ENCODE peak calls at places on chromosomes 7 and 10, in seven cellular contexts. B, T, K, Q, Z, S and N are unnamed samples.

GRCh38 chr10:124522903-124523260 is 61.3 kb downstream of the LHPP start:
- DNase-seq in B (no peak), T (peak; percentile 36), K (no peak), Q (no peak), Z (peak; percentile 2), S (no peak), N (no peak)

GRCh38 chr7:78472519-78472918 is 673.9 kb downstream of the PHTF2 start:
- DNase-seq in B (no peak), T (peak; percentile 9), K (peak; percentile 14), Q (no peak), Z (no peak), S (no peak), N (no peak)

GRCh38 chr10:78384021-78384420 is 350.4 kb downstream of the RPS24 start:
- DNase-seq in B (no peak), T (peak; percentile 39), K (peak; percentile 52), Q (no peak), Z (no peak), S (no peak), N (no peak)

GRCh38 chr7:52917982-52918578 is 117.4 kb upstream of the POM121L12 start:
- DNase-seq in B (no peak), T (no peak), K (no peak), Q (no peak), Z (peak; percentile 23), S (no peak), N (no peak)

GRCh38 chr10:72502581-72502980 is 123.3 kb downstream of the MICU1 start:
- DNase-seq in B (no peak), T (no peak), K (no peak), Q (no peak), Z (no peak), S (no peak), N (no peak)

GRCh38 chr7:136868496-136869005 is at the start of gene CHRM2:
- DNase-seq in B (no peak), T (peak; percentile 76), K (peak; percentile 22), Q (no peak), Z (peak; percentile 64), S (no peak), N (no peak)

GRCh38 chr7:155277385-155277994 is 20.2 kb upstream of the INSIG1 start:
- DNase-seq in B (no peak), T (peak; percentile 85), K (no peak), Q (no peak), Z (no peak), S (no peak), N (no peak)

GRCh38 chr7:31664890-31665289 is 22.1 kb upstream of the PPP1R17 start:
- DNase-seq in B (no peak), T (no peak), K (no peak), Q (no peak), Z (no peak), S (no peak), N (no peak)

GRCh38 chr10:61475449-61475873 is 22.3 kb upstream of the TMEM26 start:
- DNase-seq in B (no peak), T (no peak), K (peak; percentile 49), Q (no peak), Z (no peak), S (no peak), N (no peak)

GRCh38 chr7:132123763-132124162 is 452.5 kb downstream of the PLXNA4 start:
- DNase-seq in B (no peak), T (no peak), K (no peak), Q (no peak), Z (peak; percentile 71), S (no peak), N (no peak)

GRCh38 chr7:103937680-103938079 is 51.8 kb downstream of the RELN start:
- DNase-seq in B (no peak), T (no peak), K (no peak), Q (no peak), Z (no peak), S (no peak), N (no peak)

GRCh38 chr10:98316661-98317060 is 48.7 kb upstream of the LOXL4 start:
- DNase-seq in B (no peak), T (no peak), K (peak; percentile 58), Q (no peak), Z (no peak), S (no peak), N (no peak)

GRCh38 chr10:17201165-17202013 is at the start of gene TRDMT1:
- DNase-seq in B (peak; percentile 77), T (peak; percentile 80), K (peak; percentile 96), Q (peak; percentile 79), Z (peak; percentile 98), S (peak; percentile 88), N (peak; percentile 96)

GRCh38 chr7:4792537-4793126 is 17.2 kb downstream of the AP5Z1 start:
- DNase-seq in B (no peak), T (peak; percentile 65), K (peak; percentile 37), Q (no peak), Z (peak; percentile 73), S (no peak), N (no peak)

GRCh38 chr10:119118231-119118630 is 14.3 kb downstream of the DENND10 start:
- DNase-seq in B (no peak), T (no peak), K (no peak), Q (no peak), Z (no peak), S (no peak), N (no peak)

GRCh38 chr7:26500749-26501352 is 209.2 kb downstream of the SNX10 start:
- DNase-seq in B (no peak), T (no peak), K (peak; percentile 41), Q (peak; percentile 3), Z (peak; percentile 44), S (no peak), N (no peak)

GRCh38 chr10:29471483-29471859 is 163.3 kb downstream of the SVIL start:
- DNase-seq in B (no peak), T (peak; percentile 96), K (peak; percentile 80), Q (no peak), Z (no peak), S (no peak), N (no peak)

GRCh38 chr7:37853468-37853867 is 5.1 kb downstream of the NME8 start:
- DNase-seq in B (no peak), T (no peak), K (peak; percentile 12), Q (no peak), Z (no peak), S (no peak), N (no peak)

GRCh38 chr7:131629203-131629871 is 72.9 kb upstream of the PODXL start:
- DNase-seq in B (no peak), T (peak; percentile 88), K (peak; percentile 39), Q (no peak), Z (no peak), S (peak; percentile 82), N (no peak)

GRCh38 chr7:97006146-97006950 is 995 bp downstream of the DLX6 start:
- DNase-seq in B (no peak), T (peak; percentile 97), K (peak; percentile 51), Q (no peak), Z (peak; percentile 86), S (no peak), N (peak; percentile 88)

GRCh38 chr7:21639206-21639868 is 96.5 kb downstream of the DNAH11 start:
- DNase-seq in B (no peak), T (no peak), K (no peak), Q (no peak), Z (no peak), S (no peak), N (no peak)

GRCh38 chr10:103669243-103669929 is 175.9 kb downstream of the NEURL1 start:
- DNase-seq in B (no peak), T (peak; percentile 75), K (no peak), Q (no peak), Z (no peak), S (no peak), N (no peak)
- H3K27ac ChIP-seq in B (no peak overlapping the region), T (peak overlapping the region; percentile 72), K (no peak overlapping the region), Q (no peak overlapping the region), Z (no peak overlapping the region), S (peak overlapping the region; percentile 62), N (peak overlapping the region; percentile 61)

DNA sequence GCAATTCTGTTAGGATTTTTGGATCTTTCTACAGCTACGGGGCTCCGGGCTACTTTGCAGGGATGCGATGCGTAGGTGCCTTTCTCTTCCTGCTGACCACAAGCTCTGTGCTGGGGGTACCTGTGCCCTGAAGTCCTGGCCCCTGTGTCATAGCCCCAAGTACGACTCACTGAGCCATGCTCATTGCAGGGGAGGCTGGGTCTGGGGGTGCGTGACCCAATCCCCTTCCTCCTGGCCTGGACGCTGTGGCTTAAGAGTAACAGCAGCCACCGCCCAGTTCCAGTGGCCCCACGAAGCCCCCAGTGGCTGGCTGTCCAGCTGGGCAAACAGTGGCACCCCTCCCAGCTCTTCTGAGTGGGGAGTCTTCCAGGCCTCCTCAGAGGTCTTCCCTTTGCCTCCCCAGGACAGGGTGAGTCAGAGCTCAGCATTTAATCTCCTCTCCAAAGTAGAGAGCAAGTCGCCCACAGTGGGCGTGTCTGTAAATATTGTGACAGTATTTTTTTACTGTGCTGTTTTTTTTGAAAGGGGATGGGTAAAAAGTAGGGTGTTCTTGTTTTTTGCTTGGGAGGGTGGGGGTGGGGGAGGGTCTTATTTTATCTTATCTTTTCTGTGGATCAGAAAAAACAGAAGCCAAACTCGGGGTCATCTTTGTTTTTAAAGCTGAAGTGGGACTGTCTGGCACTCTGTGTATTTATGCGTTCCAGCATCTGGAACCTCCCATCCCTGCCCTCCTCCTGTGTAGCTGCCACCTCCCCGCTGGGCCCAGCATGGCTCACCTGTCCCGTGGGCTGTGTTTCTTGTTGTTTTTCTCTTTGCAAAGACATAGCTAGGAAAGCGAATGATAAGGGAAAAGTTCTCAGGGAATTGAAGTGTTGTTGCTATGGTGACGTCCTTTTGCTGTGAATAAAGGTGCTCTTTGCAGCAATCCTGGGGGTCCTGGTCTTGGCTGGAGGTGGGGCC is 8.2 kb downstream of the LFNG start:
- DNase-seq in B (peak; percentile 39), T (peak; percentile 100), K (peak; percentile 49), Q (peak; percentile 32), Z (no peak), S (no peak), N (no peak)
- H3K4me1 ChIP-seq in B (peaks cover 84% of the 10 kb centered on the region), T (peaks cover 52% of the 10 kb centered on the region), K (peaks cover 7% of the 10 kb centered on the region), Q (peaks cover 86% of the 10 kb centered on the region), Z (peaks cover 38% of the 10 kb centered on the region), S (no peaks in the 10 kb centered on the region), N (peaks cover 89% of the 10 kb centered on the region)

DNA sequence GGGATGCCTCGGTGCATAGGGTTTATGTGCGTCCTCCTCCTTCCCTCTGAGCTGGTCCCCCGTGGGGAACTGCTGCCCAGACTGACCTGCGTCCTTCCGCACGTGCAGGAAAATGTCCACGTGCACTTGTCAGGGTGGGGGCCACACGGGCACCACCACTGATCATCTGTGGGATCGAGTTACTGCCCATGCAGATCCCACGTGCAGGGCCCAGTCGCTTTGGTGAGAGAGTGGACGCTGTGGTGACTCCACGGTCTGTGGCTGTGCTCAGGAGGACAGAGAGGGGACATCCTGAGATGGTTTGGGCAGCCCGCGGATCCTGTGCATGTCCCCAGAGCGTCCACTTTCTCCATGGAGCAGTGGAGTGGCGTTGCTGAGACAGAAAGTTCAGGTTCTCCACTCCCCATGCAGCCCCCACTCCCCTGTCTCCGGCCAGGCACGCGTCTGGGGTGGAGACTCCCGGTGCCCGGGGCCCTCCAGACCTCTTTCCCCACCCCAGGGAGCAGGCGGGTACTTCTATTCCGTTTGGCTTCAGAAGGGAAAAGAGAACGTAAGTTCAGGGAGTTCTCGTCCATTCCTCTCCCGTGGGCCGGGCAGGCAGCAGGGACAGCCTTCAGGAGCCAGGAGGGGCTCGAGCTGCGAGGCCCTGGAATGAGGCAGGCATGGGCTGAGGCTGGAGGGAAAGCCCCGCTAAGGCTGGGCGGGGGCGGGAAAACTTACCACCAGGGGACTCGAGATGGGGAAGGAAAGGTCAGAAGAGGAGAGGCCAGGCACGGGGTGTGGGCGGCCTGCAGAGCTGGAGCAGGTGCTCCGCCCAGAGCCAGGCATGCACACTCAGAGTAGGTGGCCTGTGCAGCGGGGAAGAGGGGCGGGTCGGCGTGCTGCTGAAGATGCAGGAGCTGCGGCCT is 59.9 kb downstream of the EGFR start:
- DNase-seq in B (no peak), T (no peak), K (no peak), Q (no peak), Z (peak; percentile 54), S (no peak), N (no peak)
- H3K4me3 ChIP-seq in B (no peak overlapping the region), T (no peak overlapping the region), K (no peak overlapping the region), Q (no peak overlapping the region), Z (no peak overlapping the region), S (no peak overlapping the region), N (no peak overlapping the region)

GRCh38 chr10:15084502-15084922 is 4.1 kb downstream of the ACBD7 start:
- DNase-seq in B (no peak), T (peak; percentile 80), K (peak; percentile 98), Q (peak; percentile 43), Z (peak; percentile 82), S (peak; percentile 68), N (no peak)
- H3K27ac ChIP-seq in B (no peak overlapping the region), T (peak overlapping the region; percentile 62), K (no peak overlapping the region), Q (no peak overlapping the region), Z (peak overlapping the region; percentile 81), S (peak overlapping the region; percentile 44), N (peak overlapping the region; percentile 21)